ENCODE peak calls at places on chromosomes 5 and 9, in four cellular contexts. N is activated naive CD4-positive, alpha-beta T cell; K is kidney epithelial cell; O is NCI-H1092 treated with DMSO at 0.1 percent for 48 hours. S is an unnamed sample.

GRCh38 chr5:150542933-150543445 is 35.1 kb downstream of the NDST1 start:
- DNase-seq in N (no peak), K (no peak), O (no peak), S (no peak)

GRCh38 chr9:3285365-3286161 is 240.2 kb downstream of the RFX3 start:
- DNase-seq in N (no peak), K (no peak), O (no peak), S (no peak)

GRCh38 chr5:160341309-160341874 is 29.0 kb upstream of the CCNJL start:
- DNase-seq in N (no peak), K (no peak), O (no peak), S (no peak)

GRCh38 chr9:124698265-124698664 is 72.8 kb downstream of the NR6A1 start:
- DNase-seq in N (no peak), K (no peak), O (no peak), S (peak)

GRCh38 chr9:81848472-81848871 is 79.8 kb upstream of the SPATA31D4 start:
- DNase-seq in N (no peak), K (no peak), O (no peak), S (no peak)

GRCh38 chr5:174503461-174504265 is 220.7 kb upstream of the MSX2 start:
- DNase-seq in N (no peak), K (no peak), O (no peak), S (peak)

GRCh38 chr9:93908591-93909241 is 46.4 kb downstream of the BARX1 start:
- DNase-seq in N (no peak), K (no peak), O (peak), S (no peak)

GRCh38 chr5:38613475-38613874 is 57.0 kb upstream of the LIFR start:
- DNase-seq in N (no peak), K (no peak), O (no peak), S (no peak)

GRCh38 chr9:20363233-20363632 is 259.1 kb downstream of the MLLT3 start:
- DNase-seq in N (no peak), K (no peak), O (peak), S (no peak)

GRCh38 chr5:149128023-149128875 is 13.0 kb upstream of the ABLIM3 start:
- DNase-seq in N (no peak), K (no peak), O (peak), S (no peak)

GRCh38 chr9:78549711-78550110 is 252.8 kb downstream of the PSAT1 start:
- DNase-seq in N (no peak), K (no peak), O (no peak), S (no peak)

GRCh38 chr5:25568989-25569625 is 924.3 kb upstream of the CDH10 start:
- DNase-seq in N (no peak), K (no peak), O (no peak), S (no peak)

GRCh38 chr9:133497443-133497842 is 18.5 kb upstream of the SLC2A6 start:
- DNase-seq in N (no peak), K (no peak), O (no peak), S (no peak)

GRCh38 chr5:54852007-54852406 is 133.4 kb downstream of the ESM1 start:
- DNase-seq in N (no peak), K (no peak), O (no peak), S (no peak)

GRCh38 chr9:2228132-2228531 is 213.0 kb downstream of the SMARCA2 start:
- DNase-seq in N (no peak), K (no peak), O (peak), S (no peak)

GRCh38 chr9:37408933-37409710 is 13.4 kb upstream of the GRHPR start:
- DNase-seq in N (no peak), K (no peak), O (no peak), S (no peak)

S was measured in keratinocyte.